ENCODE peak calls at places on chromosomes 6 and 20, in four cellular contexts. K, O, M and E are unnamed samples. For H3K36me3, the result is how much of the 10 kb centered on the place peaks cover.

GRCh38 chr20:10784337-10785183 is 110.8 kb upstream of the JAG1 start:
- DNase-seq in K (no peak), O (no peak), M (no peak), E (no peak)

GRCh38 chr6:25431642-25432307 is 152.6 kb downstream of the CARMIL1 start:
- DNase-seq in O (no peak), K (no peak), M (no peak), E (no peak)

GRCh38 chr20:23584434-23585199 is 16.3 kb upstream of the CST9L start:
- DNase-seq in O (no peak), M (no peak), K (no peak), E (no peak)

GRCh38 chr6:540490-540889 is 116.4 kb downstream of the HUS1B start:
- DNase-seq in O (no peak), K (no peak), M (no peak), E (no peak)

GRCh38 chr6:147053311-147053921 is 150.8 kb upstream of the STXBP5 start:
- DNase-seq in M (no peak), O (no peak), K (no peak), E (no peak)

GRCh38 chr6:69867075-69867911 is 937 bp downstream of the COL19A1 start:
- DNase-seq in K (peak), M (peak), O (peak), E (peak)

GRCh38 chr6:159973406-159973805 is 4.5 kb downstream of the IGF2R start:
- DNase-seq in O (no peak), K (no peak), M (no peak), E (no peak)

GRCh38 chr6:146912730-146913680 is 291.2 kb upstream of the STXBP5 start:
- DNase-seq in O (no peak), M (no peak), K (no peak), E (no peak)

DNA sequence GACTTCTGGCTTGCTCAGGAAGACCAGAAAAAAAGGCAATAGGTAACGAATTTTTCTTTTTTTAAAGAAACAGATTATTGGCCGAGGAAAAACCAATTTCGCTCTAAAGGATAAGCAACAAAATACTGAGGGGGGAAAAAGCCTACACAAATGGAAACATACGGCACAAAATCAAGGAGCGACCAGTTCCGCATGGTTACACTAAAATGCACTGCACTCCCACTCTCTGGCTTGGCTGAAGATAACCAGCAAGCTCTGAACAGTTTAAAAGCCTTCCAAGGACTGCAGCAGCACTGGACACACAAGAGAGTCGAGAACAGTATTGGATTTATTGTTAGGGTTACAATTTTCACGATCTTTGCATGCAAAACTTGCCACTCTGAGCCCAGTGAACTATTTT is 881 bp upstream of the MAP7 start:
- DNase-seq in K (no peak), O (no peak), M (peak), E (no peak)
- H3K4me3 ChIP-seq in K (peak), O (peak), M (peak), E (no peak)

DNA sequence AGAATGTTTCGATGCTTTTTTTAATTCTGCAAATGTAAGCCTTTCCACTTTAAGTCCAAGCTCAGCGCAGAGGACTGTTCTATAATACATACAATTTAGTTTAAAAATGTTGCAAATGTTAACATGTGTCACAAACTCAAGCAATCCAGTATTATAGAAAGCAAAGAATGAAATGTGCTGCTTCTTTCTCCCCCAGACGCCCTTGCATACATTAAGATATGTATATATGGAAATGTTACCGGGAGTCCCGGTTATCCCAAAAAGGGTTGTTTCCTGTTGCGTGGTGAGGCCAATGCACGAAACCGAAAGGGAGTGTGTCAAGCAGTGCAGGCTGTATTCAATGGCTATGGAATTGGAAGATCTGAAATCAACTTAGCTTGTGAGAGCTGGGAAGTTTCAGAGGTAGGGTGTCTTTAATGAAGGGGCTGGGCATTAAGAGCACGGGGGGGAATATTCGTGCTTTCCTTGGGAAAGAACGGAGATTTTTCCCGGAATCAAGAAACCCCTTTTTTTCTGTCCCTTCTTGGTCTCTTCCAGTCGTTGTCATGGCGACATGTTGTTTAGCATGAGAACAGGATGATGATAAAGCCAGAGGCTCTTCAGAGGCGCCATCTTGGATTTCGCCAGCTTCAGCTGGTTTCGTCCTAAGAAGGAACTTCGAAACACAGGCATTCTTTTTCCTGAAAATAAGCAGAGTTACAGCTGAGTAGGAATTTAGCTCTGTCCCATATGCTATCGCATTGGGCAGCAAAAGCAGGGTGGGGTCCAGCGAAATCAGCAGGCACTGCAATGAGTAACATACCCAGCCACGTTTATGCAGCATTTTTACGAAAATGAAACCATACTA is 10.1 kb upstream of the NQO2 start:
- DNase-seq in M (peak), K (peak), O (peak), E (peak)
- TF ChIP-seq CTCF in M (peak), K (no peak), O (no peak), E (no peak)

GRCh38 chr20:47295921-47296426 is 60.5 kb downstream of the ZMYND8 start:
- DNase-seq in O (peak), K (no peak), M (no peak), E (no peak)

GRCh38 chr20:47292581-47292980 is 63.9 kb downstream of the ZMYND8 start:
- DNase-seq in M (no peak), O (peak), K (no peak), E (no peak)

GRCh38 chr20:47289989-47290388 is 66.5 kb downstream of the ZMYND8 start:
- DNase-seq in M (no peak), K (no peak), O (no peak), E (no peak)

GRCh38 chr20:47296950-47297349 is 59.5 kb downstream of the ZMYND8 start:
- DNase-seq in M (peak), O (peak), K (no peak), E (no peak)

GRCh38 chr20:47293524-47294157 is 62.9 kb downstream of the ZMYND8 start:
- DNase-seq in M (no peak), K (no peak), O (peak), E (no peak)
- H3K36me3 ChIP-seq in M (under half), K (under half), O (half or more), E (under half)

DNA sequence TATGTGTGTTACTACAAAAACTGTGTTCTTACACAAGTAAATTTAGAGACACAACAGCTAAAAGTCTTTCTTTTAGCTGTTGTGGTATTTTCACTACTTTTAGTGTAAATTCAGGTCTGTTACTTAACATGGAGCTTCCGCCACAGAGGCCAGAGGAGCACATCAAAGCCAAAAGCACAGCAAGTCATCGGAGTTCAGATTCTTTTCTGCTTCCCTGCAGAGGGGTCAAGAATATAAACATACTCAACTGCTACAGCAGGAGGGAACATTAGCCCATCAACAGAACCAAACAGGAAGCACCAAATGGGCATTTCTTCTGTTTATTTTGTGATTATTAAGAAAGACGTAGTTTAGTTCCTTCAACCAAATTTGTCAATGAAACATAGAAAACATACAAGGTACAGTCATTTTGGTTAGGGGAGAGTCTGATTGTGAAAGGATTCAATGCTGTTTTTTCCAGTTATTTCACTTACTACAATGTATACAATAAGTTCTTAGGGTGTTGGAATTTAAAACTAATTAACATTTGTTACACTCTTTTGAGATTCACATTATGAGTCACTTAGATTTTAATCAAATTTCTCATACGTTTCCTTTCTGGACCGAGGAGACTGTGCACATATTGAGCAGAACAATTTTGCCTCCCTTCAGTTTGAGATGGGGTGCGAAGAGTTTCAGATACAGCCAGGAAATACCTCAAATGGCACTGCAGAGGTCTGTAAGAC is 42.8 kb upstream of the DSE start:
- DNase-seq in M (no peak), K (no peak), O (no peak), E (no peak)
- H3K4me3 ChIP-seq in M (no peak), K (no peak), O (no peak), E (no peak)